ENCODE peak calls at places on chromosomes 12 and 14, in eight cellular contexts. One of them, this sample, is unnamed.

GRCh38 chr12:48996794-48997718 is 2.1 kb downstream of the DDN start:
- DNase-seq in thoracic aorta: no peak
- DNase-seq in ureter: peak; percentile 81
- DNase-seq in HCT116: no peak
- DNase-seq in KBM-7: peak; percentile 83
- DNase-seq in IMR-90: peak; percentile 67
- DNase-seq in lung: peak; percentile 77
- DNase-seq in mucosa of descending colon: peak; percentile 82
- DNase-seq in this sample: peak; percentile 48

GRCh38 chr12:73384592-73384991 is 1112.4 kb downstream of the TRHDE start:
- DNase-seq in ureter: no peak
- DNase-seq in mucosa of descending colon: no peak
- DNase-seq in KBM-7: no peak
- DNase-seq in thoracic aorta: no peak
- DNase-seq in HCT116: no peak
- DNase-seq in IMR-90: no peak
- DNase-seq in lung: no peak
- DNase-seq in this sample: no peak

GRCh38 chr14:44701563-44702263 is 194.6 kb upstream of the FSCB start:
- DNase-seq in ureter: no peak
- DNase-seq in lung: no peak
- DNase-seq in thoracic aorta: no peak
- DNase-seq in IMR-90: peak; percentile 2
- DNase-seq in HCT116: no peak
- DNase-seq in KBM-7: no peak
- DNase-seq in mucosa of descending colon: no peak
- DNase-seq in this sample: no peak

GRCh38 chr12:132579747-132580146 is 30.6 kb downstream of the LRCOL1 start:
- DNase-seq in mucosa of descending colon: no peak
- DNase-seq in IMR-90: no peak
- DNase-seq in KBM-7: no peak
- DNase-seq in HCT116: no peak
- DNase-seq in lung: no peak
- DNase-seq in ureter: no peak
- DNase-seq in thoracic aorta: no peak
- DNase-seq in this sample: no peak

GRCh38 chr12:94150483-94151225 is 2.3 kb downstream of the PLXNC1 start:
- DNase-seq in IMR-90: no peak
- DNase-seq in mucosa of descending colon: peak; percentile 78
- DNase-seq in thoracic aorta: no peak
- DNase-seq in lung: no peak
- DNase-seq in KBM-7: no peak
- DNase-seq in HCT116: no peak
- DNase-seq in ureter: no peak
- DNase-seq in this sample: no peak

GRCh38 chr14:101358726-101359125 is 202.6 kb upstream of the DIO3 start:
- DNase-seq in lung: peak; percentile 25
- DNase-seq in KBM-7: no peak
- DNase-seq in IMR-90: no peak
- DNase-seq in mucosa of descending colon: no peak
- DNase-seq in HCT116: no peak
- DNase-seq in thoracic aorta: no peak
- DNase-seq in ureter: no peak
- DNase-seq in this sample: no peak

GRCh38 chr12:48189331-48190125 is 6.1 kb downstream of the CCDC184 start:
- DNase-seq in HCT116: peak; percentile 57
- DNase-seq in lung: peak; percentile 70
- DNase-seq in KBM-7: peak; percentile 80
- DNase-seq in ureter: peak; percentile 73
- DNase-seq in IMR-90: peak; percentile 67
- DNase-seq in thoracic aorta: peak; percentile 15
- DNase-seq in mucosa of descending colon: no peak
- DNase-seq in this sample: peak; percentile 62

GRCh38 chr14:68016243-68016914 is 196.8 kb downstream of the RAD51B start:
- DNase-seq in IMR-90: peak; percentile 57
- DNase-seq in HCT116: no peak
- DNase-seq in thoracic aorta: no peak
- DNase-seq in KBM-7: no peak
- DNase-seq in ureter: no peak
- DNase-seq in lung: no peak
- DNase-seq in mucosa of descending colon: no peak
- DNase-seq in this sample: no peak

GRCh38 chr12:50569876-50570275 is 65.1 kb downstream of the DIP2B start:
- DNase-seq in IMR-90: peak; percentile 33
- DNase-seq in ureter: no peak
- DNase-seq in lung: no peak
- DNase-seq in mucosa of descending colon: no peak
- DNase-seq in KBM-7: no peak
- DNase-seq in HCT116: no peak
- DNase-seq in thoracic aorta: no peak
- DNase-seq in this sample: no peak

GRCh38 chr14:95057147-95057546 is 100.2 kb downstream of the DICER1 start:
- DNase-seq in ureter: no peak
- DNase-seq in IMR-90: no peak
- DNase-seq in KBM-7: no peak
- DNase-seq in mucosa of descending colon: no peak
- DNase-seq in lung: no peak
- DNase-seq in thoracic aorta: no peak
- DNase-seq in HCT116: no peak
- DNase-seq in this sample: no peak

GRCh38 chr14:31969841-31970240 is 107.3 kb upstream of the ARHGAP5 start:
- DNase-seq in KBM-7: no peak
- DNase-seq in lung: no peak
- DNase-seq in ureter: no peak
- DNase-seq in HCT116: no peak
- DNase-seq in IMR-90: no peak
- DNase-seq in thoracic aorta: no peak
- DNase-seq in mucosa of descending colon: no peak
- DNase-seq in this sample: no peak

GRCh38 chr12:62128186-62128965 is 131.8 kb upstream of the USP15 start:
- DNase-seq in KBM-7: no peak
- DNase-seq in lung: no peak
- DNase-seq in ureter: no peak
- DNase-seq in IMR-90: no peak
- DNase-seq in mucosa of descending colon: no peak
- DNase-seq in HCT116: no peak
- DNase-seq in thoracic aorta: no peak
- DNase-seq in this sample: no peak

GRCh38 chr14:104677506-104678332 is 11.7 kb upstream of the INF2 start:
- DNase-seq in KBM-7: peak; percentile 95
- DNase-seq in HCT116: no peak
- DNase-seq in ureter: peak; percentile 79
- DNase-seq in mucosa of descending colon: peak; percentile 84
- DNase-seq in lung: peak; percentile 74
- DNase-seq in thoracic aorta: no peak
- DNase-seq in IMR-90: peak; percentile 81
- DNase-seq in this sample: peak; percentile 74

GRCh38 chr14:72439707-72440106 is 454.2 kb downstream of the DPF3 start:
- DNase-seq in HCT116: no peak
- DNase-seq in mucosa of descending colon: no peak
- DNase-seq in thoracic aorta: no peak
- DNase-seq in lung: no peak
- DNase-seq in IMR-90: no peak
- DNase-seq in KBM-7: peak; percentile 57
- DNase-seq in ureter: no peak
- DNase-seq in this sample: no peak

GRCh38 chr14:100584056-100585031 is 2.9 kb downstream of the BEGAIN start:
- DNase-seq in thoracic aorta: no peak
- DNase-seq in lung: no peak
- DNase-seq in KBM-7: no peak
- DNase-seq in HCT116: no peak
- DNase-seq in IMR-90: no peak
- DNase-seq in ureter: no peak
- DNase-seq in mucosa of descending colon: peak; percentile 13
- DNase-seq in this sample: no peak

GRCh38 chr12:11838403-11838802 is 188.9 kb downstream of the ETV6 start:
- DNase-seq in HCT116: no peak
- DNase-seq in lung: no peak
- DNase-seq in ureter: no peak
- DNase-seq in mucosa of descending colon: no peak
- DNase-seq in IMR-90: no peak
- DNase-seq in KBM-7: no peak
- DNase-seq in thoracic aorta: no peak
- DNase-seq in this sample: no peak

GRCh38 chr12:120720234-120720968 is 5.2 kb upstream of the ACADS start:
- DNase-seq in mucosa of descending colon: no peak
- DNase-seq in HCT116: no peak
- DNase-seq in lung: no peak
- DNase-seq in thoracic aorta: no peak
- DNase-seq in IMR-90: peak; percentile 71
- DNase-seq in ureter: no peak
- DNase-seq in KBM-7: no peak
- DNase-seq in this sample: no peak

GRCh38 chr14:105387530-105387922 is 10.8 kb upstream of the TEX22 start:
- DNase-seq in IMR-90: no peak
- DNase-seq in KBM-7: no peak
- DNase-seq in lung: no peak
- DNase-seq in HCT116: no peak
- DNase-seq in ureter: no peak
- DNase-seq in mucosa of descending colon: peak; percentile 44
- DNase-seq in thoracic aorta: no peak
- DNase-seq in this sample: no peak

GRCh38 chr14:82999802-83000201 is 1466.1 kb upstream of the SEL1L start:
- DNase-seq in lung: no peak
- DNase-seq in KBM-7: peak; percentile 3
- DNase-seq in mucosa of descending colon: no peak
- DNase-seq in thoracic aorta: no peak
- DNase-seq in HCT116: no peak
- DNase-seq in IMR-90: peak; percentile 22
- DNase-seq in ureter: no peak
- DNase-seq in this sample: no peak

GRCh38 chr12:96907681-96908163 is 665 bp downstream of the NEDD1 start:
- DNase-seq in mucosa of descending colon: no peak
- DNase-seq in lung: no peak
- DNase-seq in thoracic aorta: no peak
- DNase-seq in HCT116: no peak
- DNase-seq in KBM-7: peak; percentile 48
- DNase-seq in ureter: no peak
- DNase-seq in IMR-90: peak; percentile 25
- DNase-seq in this sample: peak; percentile 12

GRCh38 chr12:107660861-107661415 is 24.7 kb upstream of the PWP1 start:
- DNase-seq in IMR-90: no peak
- DNase-seq in lung: no peak
- DNase-seq in thoracic aorta: no peak
- DNase-seq in KBM-7: no peak
- DNase-seq in mucosa of descending colon: no peak
- DNase-seq in ureter: no peak
- DNase-seq in HCT116: no peak
- DNase-seq in this sample: no peak

GRCh38 chr12:124679533-124680371 is 112.3 kb upstream of the NCOR2 start:
- DNase-seq in HCT116: no peak
- DNase-seq in lung: no peak
- DNase-seq in IMR-90: no peak
- DNase-seq in mucosa of descending colon: no peak
- DNase-seq in ureter: no peak
- DNase-seq in thoracic aorta: no peak
- DNase-seq in KBM-7: no peak
- DNase-seq in this sample: no peak

GRCh38 chr12:40907115-40907521 is 214.9 kb downstream of the CNTN1 start:
- DNase-seq in KBM-7: no peak
- DNase-seq in ureter: no peak
- DNase-seq in thoracic aorta: no peak
- DNase-seq in IMR-90: peak; percentile 5
- DNase-seq in lung: no peak
- DNase-seq in HCT116: peak; percentile 85
- DNase-seq in mucosa of descending colon: no peak
- DNase-seq in this sample: no peak

GRCh38 chr12:103868215-103868614 is 27.2 kb upstream of the NT5DC3 start:
- DNase-seq in IMR-90: no peak
- DNase-seq in mucosa of descending colon: no peak
- DNase-seq in HCT116: no peak
- DNase-seq in ureter: no peak
- DNase-seq in lung: no peak
- DNase-seq in KBM-7: no peak
- DNase-seq in thoracic aorta: no peak
- DNase-seq in this sample: no peak

GRCh38 chr12:52126050-52126604 is 46.6 kb downstream of the SMIM41 start:
- DNase-seq in IMR-90: no peak
- DNase-seq in KBM-7: no peak
- DNase-seq in ureter: peak; percentile 40
- DNase-seq in mucosa of descending colon: no peak
- DNase-seq in lung: no peak
- DNase-seq in HCT116: no peak
- DNase-seq in thoracic aorta: no peak
- DNase-seq in this sample: peak; percentile 4